ENCODE peak calls at places on chromosomes 5 and 9, in four cellular contexts. R is NCI-H1930, Q is T-cell, S is KBM-7. E is an unnamed sample.

GRCh38 chr9:3578786-3579185 is 53.0 kb upstream of the RFX3 start:
- DNase-seq in Q (no peak), R (no peak), S (no peak), E (no peak)

GRCh38 chr5:55134053-55134722 is 25.8 kb upstream of the GPX8 start:
- DNase-seq in R (no peak), Q (no peak), S (no peak), E (no peak)

GRCh38 chr5:102971693-102972293 is 148.1 kb downstream of the GIN1 start:
- DNase-seq in Q (no peak), R (no peak), S (peak; percentile 31), E (no peak)

GRCh38 chr5:161096591-161096990 is 244.6 kb upstream of the ATP10B start:
- DNase-seq in R (no peak), Q (no peak), S (no peak), E (no peak)

GRCh38 chr9:88041447-88041846 is 67.1 kb upstream of the CDK20 start:
- DNase-seq in S (no peak), Q (no peak), R (no peak), E (no peak)

GRCh38 chr9:137221477-137222111 is 446 bp downstream of the RNF208 start:
- DNase-seq in S (no peak), R (peak; percentile 53), Q (no peak), E (no peak)

GRCh38 chr9:98057095-98057799 is 715 bp downstream of the NANS start:
- DNase-seq in R (no peak), S (no peak), Q (peak; percentile 25), E (no peak)

GRCh38 chr9:109487247-109487646 is 10.9 kb downstream of the PTPN3 start:
- DNase-seq in R (no peak), S (no peak), Q (no peak), E (no peak)

GRCh38 chr5:62732677-62733121 is 154.1 kb downstream of the LRRC70 start:
- DNase-seq in Q (no peak), R (no peak), S (peak; percentile 78), E (no peak)

GRCh38 chr5:170429014-170429413 is 39.8 kb upstream of the KCNMB1 start:
- DNase-seq in R (no peak), S (peak; percentile 35), Q (no peak), E (no peak)

GRCh38 chr9:114300846-114301797 is 21.8 kb upstream of the ORM1 start:
- DNase-seq in R (no peak), S (no peak), Q (no peak), E (no peak)